ENCODE peak calls at places on chromosomes 1 and 21, in five cellular contexts. V is prostate gland; R is GM03348; J is Karpas-422; K is stimulated activated naive CD8-positive, alpha-beta T cell treated with anti-CD3 and anti-CD28 coated beads, Interleukin-15, Interleukin-2, amounts not matched to agents 100 U/mL and 50 U/mL, for 24 hours. Y is an unnamed sample.

GRCh38 chr1:220879509-220880366 is 495 bp downstream of the HLX start:
- DNase-seq in V (no peak), R (peak; percentile 90), J (no peak), K (no peak), Y (no peak)

GRCh38 chr21:20627594-20627993 is 370.6 kb upstream of the NCAM2 start:
- DNase-seq in V (no peak), R (no peak), J (no peak), K (no peak), Y (no peak)

GRCh38 chr1:30727796-30728195 is 4.4 kb upstream of the MATN1 start:
- DNase-seq in V (no peak), R (peak; percentile 59), J (no peak), K (no peak), Y (no peak)

GRCh38 chr1:215900684-215901083 is 333.6 kb downstream of the KCTD3 start:
- DNase-seq in V (no peak), R (no peak), J (no peak), K (no peak), Y (no peak)

GRCh38 chr1:180498594-180498993 is 3.8 kb downstream of the ACBD6 start:
- DNase-seq in V (no peak), R (no peak), J (no peak), K (no peak), Y (no peak)

GRCh38 chr21:27388835-27389234 is 421.9 kb upstream of the ADAMTS5 start:
- DNase-seq in V (no peak), R (no peak), J (no peak), K (no peak), Y (no peak)

GRCh38 chr1:207911983-207912760 is 1.2 kb upstream of the CD34 start:
- DNase-seq in V (no peak), R (no peak), J (no peak), K (no peak), Y (no peak)

GRCh38 chr1:178465011-178465410 is 31.8 kb downstream of the CLEC20A start:
- DNase-seq in V (no peak), R (peak; percentile 13), J (no peak), K (no peak), Y (no peak)

GRCh38 chr1:62100442-62100841 is 94.2 kb upstream of the L1TD1 start:
- DNase-seq in V (no peak), R (no peak), J (no peak), K (no peak), Y (no peak)

GRCh38 chr1:156592158-156592909 is 758 bp downstream of the NAXE start:
- DNase-seq in V (no peak), R (no peak), J (peak; percentile 64), K (peak; percentile 14), Y (no peak)

GRCh38 chr1:112805155-112805853 is 90.2 kb upstream of the PPM1J start:
- DNase-seq in V (no peak), R (no peak), J (no peak), K (no peak), Y (no peak)

Y was measured in OCI-LY7.